ENCODE peak calls at places on chromosomes 13 and 19, in six cellular contexts. J is PC-3; Y is CD8-positive, alpha-beta T cell; L is heart left ventricle; S is aorta; V is OCI-LY7. N is an unnamed sample.

GRCh38 chr19:42051166-42052115 is 18.6 kb downstream of the GRIK5 start:
- DNase-seq in J (peak), S (no peak), V (no peak), Y (no peak), L (no peak), N (peak)

GRCh38 chr13:112146073-112146360 is 79.1 kb downstream of the SOX1 start:
- DNase-seq in Y (no peak), V (no peak), J (no peak), S (no peak), L (no peak), N (no peak)

GRCh38 chr19:40090256-40091204 is at the start of gene ZNF780A:
- DNase-seq in J (peak), L (peak), Y (peak), S (peak), V (peak), N (peak)

GRCh38 chr13:26914624-26915023 is 154.0 kb upstream of the GPR12 start:
- DNase-seq in Y (no peak), V (no peak), L (no peak), J (no peak), S (no peak), N (peak)

GRCh38 chr13:42821437-42821836 is 40.1 kb downstream of the FAM216B start:
- DNase-seq in J (peak), L (no peak), V (no peak), Y (no peak), S (no peak), N (no peak)

GRCh38 chr19:5519076-5519475 is 48.7 kb downstream of the TINCR start:
- DNase-seq in L (no peak), J (no peak), Y (no peak), S (no peak), V (no peak), N (no peak)

GRCh38 chr13:35144496-35144895 is 202.4 kb downstream of the NBEA start:
- DNase-seq in J (peak), S (no peak), Y (no peak), L (no peak), V (no peak), N (peak)

GRCh38 chr13:114283581-114283980 is 2.2 kb downstream of the UPF3A start:
- DNase-seq in L (no peak), S (no peak), J (no peak), V (no peak), Y (no peak), N (no peak)

GRCh38 chr19:39407644-39408391 is 1.2 kb downstream of the ZFP36 start:
- DNase-seq in L (no peak), S (peak), J (peak), V (peak), Y (no peak), N (peak)

GRCh38 chr19:33438016-33438671 is 64.6 kb downstream of the CEBPG start:
- DNase-seq in S (peak), J (peak), Y (no peak), L (peak), V (no peak), N (no peak)

GRCh38 chr13:47211106-47211505 is 314.3 kb upstream of the HTR2A start:
- DNase-seq in L (no peak), Y (no peak), S (no peak), V (no peak), J (peak), N (peak)

GRCh38 chr19:5926641-5927438 is 12.8 kb downstream of the CAPS start:
- DNase-seq in V (no peak), Y (no peak), L (peak), J (no peak), S (no peak), N (no peak)

GRCh38 chr13:73514208-73514607 is 455.4 kb downstream of the KLF5 start:
- DNase-seq in L (no peak), J (no peak), V (no peak), S (no peak), Y (no peak), N (no peak)

GRCh38 chr13:76687467-76687866 is 198.7 kb downstream of the KCTD12 start:
- DNase-seq in S (no peak), Y (no peak), J (no peak), L (no peak), V (no peak), N (no peak)

GRCh38 chr13:113405481-113406300 is 41.8 kb upstream of the GRTP1 start:
- DNase-seq in J (no peak), Y (no peak), L (peak), S (peak), V (no peak), N (no peak)

DNA sequence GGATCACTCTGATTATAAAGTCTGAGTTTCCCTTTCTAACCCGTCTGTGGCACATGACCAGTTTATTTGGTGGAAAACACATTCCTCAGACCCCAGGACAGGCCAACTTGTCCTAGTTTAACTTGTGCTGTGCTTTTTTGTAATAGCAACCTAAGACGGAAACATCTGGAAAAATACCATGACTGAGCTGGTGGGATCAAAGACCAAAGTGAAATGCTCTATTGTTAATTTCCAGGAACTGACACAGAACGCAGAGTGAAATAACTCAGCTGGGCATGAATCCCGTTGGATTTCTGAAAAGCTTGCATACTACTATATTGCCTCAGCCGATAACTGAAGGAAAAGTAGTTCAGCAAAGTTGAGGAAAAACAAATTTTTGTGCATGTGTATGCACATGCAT is 188.0 kb downstream of the LHFPL6 start:
- DNase-seq in L (peak), J (no peak), S (no peak), Y (no peak), V (no peak), N (no peak)
- H3K27ac ChIP-seq in L (peak), J (no peak), S (no peak), Y (no peak), V (no peak), N (no peak)

GRCh38 chr13:41296879-41297646 is 14.0 kb upstream of the NAA16 start:
- DNase-seq in L (no peak), J (peak), S (no peak), V (no peak), Y (no peak), N (no peak)
- H3K27ac ChIP-seq in L (no peak), J (peak), S (no peak), V (no peak), Y (no peak), N (no peak)

GRCh38 chr13:111029957-111030609 is 85.0 kb upstream of the ARHGEF7 start:
- DNase-seq in L (no peak), S (no peak), Y (no peak), V (no peak), J (no peak), N (no peak)
- H3K27ac ChIP-seq in L (no peak), S (no peak), Y (no peak), V (no peak), J (no peak), N (no peak)

GRCh38 chr19:18422530-18423191 is 3.5 kb downstream of the SSBP4 start:
- DNase-seq in V (peak), S (no peak), J (no peak), Y (no peak), L (no peak), N (no peak)
- H3K27ac ChIP-seq in V (peak), S (no peak), J (no peak), Y (no peak), L (no peak), N (no peak)